ENCODE peak calls at places on chromosomes 1 and 21, in eight cellular contexts. Z is NCI-H524; V is OCI-LY7; U is fibroblast of pulmonary artery; J is T-cell; S is activated effector memory CD4-positive, alpha-beta T cell treated with anti-CD3 and anti-CD28 coated beads, Interleukin-2, amount 50 U/mL, for 16 hours; Y is uterus; Q is substantia nigra. R is an unnamed sample.

GRCh38 chr1:10122926-10123325 is 87.4 kb upstream of the KIF1B start:
- DNase-seq in J (no peak), Z (no peak), U (peak), S (no peak), Y (peak), V (no peak), Q (no peak), R (no peak)

GRCh38 chr1:1306070-1306660 is 1.6 kb downstream of the ACAP3 start:
- DNase-seq in J (no peak), Y (no peak), U (no peak), Q (no peak), V (peak), S (no peak), Z (peak), R (no peak)

GRCh38 chr1:221994939-221995338 is 253.1 kb upstream of the DUSP10 start:
- DNase-seq in U (peak), J (no peak), Z (no peak), S (no peak), Q (no peak), V (no peak), Y (no peak), R (no peak)

GRCh38 chr21:44496900-44497550 is 41.7 kb downstream of the LRRC3 start:
- DNase-seq in Y (no peak), Z (no peak), V (no peak), J (no peak), S (no peak), U (no peak), Q (no peak), R (no peak)

GRCh38 chr1:231628207-231628876 is 1.8 kb downstream of the DISC1 start:
- DNase-seq in J (no peak), Y (no peak), V (no peak), S (peak), Q (no peak), U (no peak), Z (peak), R (no peak)

GRCh38 chr1:154622503-154623039 is 14.6 kb upstream of the ADAR start:
- DNase-seq in S (no peak), Z (no peak), U (no peak), Y (no peak), Q (no peak), J (no peak), V (no peak), R (no peak)

GRCh38 chr1:12556368-12556930 is 61.6 kb downstream of the DHRS3 start:
- DNase-seq in Q (no peak), S (no peak), V (no peak), U (peak), J (no peak), Z (peak), Y (peak), R (peak)

GRCh38 chr1:183304466-183305122 is 113.6 kb downstream of the NMNAT2 start:
- DNase-seq in Y (no peak), U (no peak), Q (no peak), V (no peak), S (no peak), J (no peak), Z (peak), R (no peak)

GRCh38 chr1:51296379-51297357 is 33.7 kb downstream of the TTC39A start:
- DNase-seq in Q (peak), V (peak), Z (peak), Y (peak), J (peak), S (peak), U (peak), R (peak)

GRCh38 chr1:179810367-179810715 is 67.2 kb downstream of the FAM163A start:
- DNase-seq in Q (no peak), Z (no peak), Y (no peak), V (no peak), U (no peak), S (peak), J (no peak), R (no peak)

GRCh38 chr1:200379940-200380588 is 29.8 kb downstream of the ZNF281 start:
- DNase-seq in S (no peak), Z (no peak), Y (no peak), Q (no peak), J (no peak), V (no peak), U (no peak), R (no peak)

GRCh38 chr1:156284762-156285161 is 637 bp downstream of the TMEM79 start:
- DNase-seq in Z (no peak), Y (no peak), U (no peak), Q (no peak), V (no peak), S (no peak), J (no peak), R (no peak)

GRCh38 chr21:28099296-28099695 is 893.4 kb downstream of the LTN1 start:
- DNase-seq in U (peak), Q (no peak), Z (peak), S (no peak), Y (peak), J (no peak), V (no peak), R (no peak)

GRCh38 chr1:171852273-171852672 is 11.0 kb downstream of the DNM3 start:
- DNase-seq in Z (no peak), Q (no peak), S (no peak), Y (no peak), V (no peak), J (no peak), U (peak), R (no peak)

GRCh38 chr1:12677565-12677964 is 33.7 kb downstream of the AADACL4 start:
- DNase-seq in V (no peak), Q (no peak), U (no peak), Z (no peak), J (no peak), Y (no peak), S (no peak), R (no peak)

GRCh38 chr1:46133181-46133658 is 791 bp upstream of the PIK3R3 start:
- DNase-seq in U (no peak), Q (no peak), Y (no peak), V (peak), Z (peak), S (no peak), J (no peak), R (no peak)

GRCh38 chr1:22709891-22710687 is 550 bp upstream of the EPHB2 start:
- DNase-seq in Z (peak), Y (peak), J (no peak), Q (peak), V (peak), U (peak), S (no peak), R (no peak)

GRCh38 chr1:228490120-228491078 is 3.2 kb downstream of the RNF187 start:
- DNase-seq in U (peak), Z (no peak), J (no peak), S (no peak), Q (no peak), V (peak), Y (no peak), R (no peak)

GRCh38 chr1:11281518-11282331 is 8.7 kb downstream of the UBIAD1 start:
- DNase-seq in Z (no peak), U (peak), Y (no peak), S (no peak), V (no peak), Q (no peak), J (no peak), R (peak)

GRCh38 chr1:102190429-102190828 is 193.7 kb upstream of the OLFM3 start:
- DNase-seq in S (no peak), Q (no peak), V (no peak), J (no peak), Y (no peak), U (no peak), Z (no peak), R (no peak)

GRCh38 chr1:87330954-87331318 is 2.3 kb downstream of the LMO4 start:
- DNase-seq in V (no peak), U (no peak), S (no peak), Y (no peak), J (no peak), Z (no peak), Q (no peak), R (no peak)

GRCh38 chr1:150001415-150001814 is 9.1 kb downstream of the OTUD7B start:
- DNase-seq in Z (no peak), S (no peak), U (peak), V (no peak), J (no peak), Q (no peak), Y (no peak), R (no peak)

GRCh38 chr1:53535226-53535625 is 76.0 kb downstream of the DMRTB1 start:
- DNase-seq in Z (peak), U (no peak), Y (no peak), S (no peak), J (no peak), V (no peak), Q (no peak), R (no peak)

GRCh38 chr1:213070399-213070798 is 19.4 kb downstream of the RPS6KC1 start:
- DNase-seq in J (peak), V (peak), Q (no peak), Y (no peak), S (no peak), Z (peak), U (peak), R (no peak)

GRCh38 chr1:230858918-230859819 is 9.2 kb downstream of the C1orf198 start:
- DNase-seq in Q (peak), J (no peak), Z (peak), V (no peak), S (no peak), Y (no peak), U (peak), R (no peak)

GRCh38 chr1:150302338-150302737 is 8.7 kb downstream of the MRPS21 start:
- DNase-seq in U (no peak), J (no peak), Q (no peak), V (no peak), S (no peak), Z (peak), Y (no peak), R (no peak)

GRCh38 chr1:100277866-100278265 is 11.8 kb downstream of the RTCA start:
- DNase-seq in Y (no peak), Q (no peak), Z (no peak), S (no peak), U (no peak), V (peak), J (peak), R (no peak)

GRCh38 chr1:166489356-166489669 is 322.5 kb upstream of the FAM78B start:
- DNase-seq in J (no peak), V (no peak), U (no peak), Y (no peak), Q (no peak), Z (no peak), S (no peak), R (no peak)

GRCh38 chr1:186722711-186723309 is 42.6 kb upstream of the PTGS2 start:
- DNase-seq in S (no peak), J (no peak), V (peak), Y (peak), Z (peak), U (peak), Q (no peak), R (no peak)

GRCh38 chr1:219177363-219177762 is 3.7 kb downstream of the LYPLAL1 start:
- DNase-seq in Q (no peak), Z (no peak), U (no peak), S (no peak), Y (no peak), J (no peak), V (no peak), R (no peak)

GRCh38 chr21:26137379-26138060 is 33.0 kb downstream of the APP start:
- DNase-seq in V (no peak), Z (no peak), Y (no peak), S (no peak), J (no peak), Q (no peak), U (no peak), R (no peak)

GRCh38 chr1:206112600-206113301 is 4.4 kb downstream of the AVPR1B start:
- DNase-seq in Y (no peak), S (no peak), J (no peak), Z (no peak), Q (no peak), U (no peak), V (no peak), R (peak)

GRCh38 chr1:9874412-9874811 is 35.7 kb downstream of the CTNNBIP1 start:
- DNase-seq in V (no peak), S (no peak), Y (no peak), Z (no peak), Q (no peak), U (no peak), J (no peak), R (no peak)

GRCh38 chr21:34630536-34631143 is 15.7 kb upstream of the RCAN1 start:
- DNase-seq in U (peak), J (no peak), Z (peak), S (no peak), Q (no peak), V (peak), Y (no peak), R (no peak)

R was measured in lung.